ENCODE peak calls at places on chromosomes 5 and 9, in nine cellular contexts. W is OCI-LY7, V is brain microvascular endothelial cell, M is skeletal muscle cell, Y is ovary, L is MM.1S, K is Caco-2, X is PC-3, Q is BJ. A is an unnamed sample.

GRCh38 chr5:135648109-135648508 is 69.3 kb upstream of the CXCL14 start:
- DNase-seq in X (no peak), V (no peak), L (no peak), Y (no peak), W (no peak), K (no peak), M (no peak), Q (no peak), A (no peak)

GRCh38 chr5:6377121-6377520 is 1.2 kb downstream of the MED10 start:
- DNase-seq in M (no peak), W (no peak), Q (no peak), V (no peak), Y (no peak), L (no peak), K (no peak), X (peak; percentile 42), A (no peak)

GRCh38 chr5:173293817-173294672 is 34.2 kb downstream of the STC2 start:
- DNase-seq in M (peak; percentile 41), Q (no peak), Y (peak; percentile 80), L (peak; percentile 68), V (peak; percentile 71), X (peak; percentile 91), W (peak; percentile 75), K (peak; percentile 88), A (peak; percentile 96)

GRCh38 chr5:141477815-141478214 is 2.0 kb downstream of the PCDHGC3 start:
- DNase-seq in X (no peak), V (no peak), L (no peak), Q (no peak), K (no peak), Y (no peak), M (no peak), W (no peak), A (peak; percentile 47)

GRCh38 chr9:99000480-99001395 is 57.0 kb downstream of the COL15A1 start:
- DNase-seq in L (peak; percentile 55), K (peak; percentile 49), V (peak; percentile 79), Q (no peak), Y (no peak), X (peak; percentile 68), W (peak; percentile 75), M (peak; percentile 42), A (peak; percentile 81)

GRCh38 chr5:10352404-10353240 is 873 bp upstream of the MARCHF6 start:
- DNase-seq in V (peak; percentile 36), K (no peak), L (peak; percentile 74), X (peak; percentile 54), Q (no peak), M (no peak), W (peak; percentile 12), Y (no peak), A (peak; percentile 33)

GRCh38 chr5:112419596-112420110 is 576 bp upstream of the EPB41L4A start:
- DNase-seq in Q (no peak), W (no peak), M (no peak), L (peak; percentile 61), X (no peak), V (no peak), K (peak; percentile 39), Y (peak; percentile 51), A (peak; percentile 66)

GRCh38 chr9:129071526-129072131 is 9.3 kb upstream of the DOLPP1 start:
- DNase-seq in M (no peak), Y (no peak), W (peak; percentile 8), V (no peak), X (no peak), K (no peak), L (no peak), Q (no peak), A (no peak)

GRCh38 chr5:34655354-34655991 is 655 bp upstream of the RAI14 start:
- DNase-seq in W (no peak), Y (peak; percentile 46), K (peak; percentile 47), X (peak; percentile 48), L (peak; percentile 75), Q (peak; percentile 87), V (peak; percentile 77), M (peak; percentile 68), A (peak; percentile 77)

GRCh38 chr5:147986134-147986757 is 77.5 kb upstream of the SPINK5 start:
- DNase-seq in Y (no peak), V (no peak), X (no peak), M (no peak), Q (no peak), L (no peak), K (no peak), W (no peak), A (no peak)

GRCh38 chr5:134122530-134122929 is 8.0 kb downstream of the TCF7 start:
- DNase-seq in W (peak; percentile 77), V (no peak), M (no peak), Y (no peak), Q (no peak), L (peak; percentile 24), K (no peak), X (no peak), A (no peak)

GRCh38 chr9:124286292-124286931 is 28.7 kb downstream of the NEK6 start:
- DNase-seq in X (no peak), Y (no peak), K (no peak), W (peak; percentile 35), M (peak; percentile 80), L (peak; percentile 90), Q (peak; percentile 67), V (peak; percentile 88), A (no peak)

GRCh38 chr5:175443514-175444059 is 395 bp downstream of the DRD1 start:
- DNase-seq in V (no peak), W (no peak), L (no peak), M (no peak), X (no peak), K (no peak), Y (no peak), Q (no peak), A (no peak)

GRCh38 chr5:54793612-54794436 is 191.6 kb downstream of the ESM1 start:
- DNase-seq in Q (peak; percentile 19), K (no peak), L (no peak), V (no peak), X (no peak), W (no peak), M (no peak), Y (no peak), A (no peak)

DNA sequence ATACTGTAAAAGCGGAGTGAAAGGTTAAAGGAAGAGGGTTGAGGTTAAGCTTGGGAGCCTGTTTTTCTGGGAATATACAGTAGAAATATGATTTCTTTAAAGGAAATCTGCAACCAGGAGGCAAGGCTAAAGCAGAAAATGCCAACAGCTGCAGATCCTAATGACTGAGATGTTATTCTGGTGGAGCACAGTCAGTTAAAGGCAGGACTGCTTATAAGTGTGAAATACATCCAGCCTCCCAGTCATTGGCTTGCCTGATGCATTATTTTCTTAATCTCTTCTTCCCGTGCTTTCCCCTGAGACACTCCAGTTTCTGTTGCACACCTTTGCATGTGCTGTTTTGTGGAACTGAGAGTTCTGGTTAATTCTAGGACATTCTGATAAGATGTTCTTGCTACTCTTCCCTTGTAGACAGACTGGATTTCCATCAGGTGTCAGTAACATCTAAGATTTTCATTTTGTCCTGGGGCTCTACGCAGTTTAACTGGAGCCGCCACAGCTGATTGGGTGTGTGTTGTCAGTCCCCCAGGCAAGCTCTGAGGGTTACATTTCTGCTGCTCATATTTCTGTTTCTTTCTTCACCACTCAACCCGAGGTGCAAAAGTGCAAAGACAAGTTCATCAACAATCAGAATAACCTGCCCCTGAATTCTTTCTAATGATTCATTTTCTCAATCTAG is 44.4 kb downstream of the CAST start:
- DNase-seq in K (no peak), M (no peak), V (no peak), Y (no peak), Q (no peak), X (no peak), W (peak; percentile 60), L (no peak), A (peak; percentile 34)
- H3K4me3 ChIP-seq in K (no peak overlapping the region), M (no peak overlapping the region), V (no peak overlapping the region), Y (no peak overlapping the region), Q (no peak overlapping the region), X (no peak overlapping the region), W (no peak overlapping the region), L (no peak overlapping the region), A (peak overlapping the region; percentile 27)

GRCh38 chr9:121888438-121888775 is 204.7 kb downstream of the TTLL11 start:
- DNase-seq in V (peak; percentile 95), K (no peak), L (no peak), Y (peak; percentile 54), W (no peak), X (no peak), Q (peak; percentile 79), M (peak; percentile 52), A (no peak)
- H3K4me3 ChIP-seq in V (no peak overlapping the region), K (no peak overlapping the region), L (no peak overlapping the region), Y (no peak overlapping the region), W (no peak overlapping the region), X (no peak overlapping the region), Q (no peak overlapping the region), M (no peak overlapping the region), A (no peak overlapping the region)

DNA sequence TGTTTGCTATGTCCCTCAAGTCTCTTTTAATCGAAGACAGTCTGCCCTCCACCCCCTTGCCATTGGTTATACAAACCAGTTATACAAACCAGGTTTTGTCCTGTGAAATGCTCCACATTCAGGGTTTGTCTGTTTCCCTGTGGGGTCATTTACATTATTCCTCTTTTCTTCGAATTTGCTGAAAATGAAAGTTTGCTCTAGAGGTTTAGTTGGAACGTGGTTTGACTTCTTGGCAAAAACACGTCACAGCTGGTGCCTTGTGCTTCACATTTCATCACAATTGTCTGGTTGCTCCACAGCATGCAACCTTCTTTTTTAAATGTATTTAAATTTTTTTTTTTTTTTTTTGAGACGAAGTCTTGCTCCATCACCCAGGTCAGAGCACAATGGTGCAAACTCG is 4.2 kb upstream of the HAVCR2 start:
- DNase-seq in M (no peak), V (no peak), X (no peak), L (no peak), Q (no peak), W (no peak), K (no peak), Y (no peak), A (no peak)
- H3K4me3 ChIP-seq in M (no peak overlapping the region), V (no peak overlapping the region), X (no peak overlapping the region), L (no peak overlapping the region), Q (no peak overlapping the region), W (no peak overlapping the region), K (no peak overlapping the region), Y (no peak overlapping the region), A (no peak overlapping the region)

GRCh38 chr5:73120222-73121108 is at the start of gene TMEM171:
- DNase-seq in K (peak; percentile 62), W (no peak), M (no peak), Y (no peak), L (no peak), Q (no peak), X (peak; percentile 42), V (peak; percentile 20), A (no peak)
- H3K4me3 ChIP-seq in K (peak within 1 kb of the TSS; percentile 62), W (no peak within 1 kb of the TSS), M (peak within 1 kb of the TSS; percentile 62), Y (peak within 1 kb of the TSS; percentile 30), L (no peak within 1 kb of the TSS), Q (peak within 1 kb of the TSS; percentile 36), X (peak within 1 kb of the TSS; percentile 92), V (peak within 1 kb of the TSS; percentile 79), A (no peak within 1 kb of the TSS)

GRCh38 chr9:117170567-117170966 is 244.3 kb downstream of the ASTN2 start:
- DNase-seq in V (no peak), M (no peak), L (no peak), K (no peak), Y (no peak), X (no peak), W (no peak), Q (no peak), A (no peak)

GRCh38 chr9:117164512-117164911 is 250.3 kb downstream of the ASTN2 start:
- DNase-seq in L (no peak), Y (no peak), Q (no peak), W (no peak), K (no peak), X (no peak), M (no peak), V (no peak), A (no peak)

DNA sequence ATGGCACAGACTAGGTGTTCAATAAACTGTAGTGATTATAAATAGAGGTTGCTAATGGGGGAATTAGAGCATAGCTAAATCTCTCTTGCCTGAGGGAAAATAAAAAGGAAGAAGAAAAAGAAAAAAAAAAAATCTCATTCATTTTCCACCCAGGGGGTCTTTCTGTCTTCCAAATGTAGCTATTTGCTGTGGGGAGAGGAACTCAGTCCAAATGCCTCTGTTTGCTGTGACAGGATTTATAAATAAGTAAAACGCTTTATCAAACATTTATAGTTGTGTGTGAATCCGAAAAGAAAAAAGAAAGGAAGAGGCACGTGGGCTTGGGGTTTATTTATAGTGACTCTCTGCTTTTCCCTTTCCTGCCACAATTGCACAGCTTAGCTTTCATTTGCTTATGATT is 245.8 kb downstream of the ASTN2 start:
- DNase-seq in M (no peak), Y (no peak), K (no peak), W (no peak), V (no peak), L (no peak), X (no peak), Q (no peak), A (no peak)
- H3K4me3 ChIP-seq in M (no peak overlapping the region), Y (no peak overlapping the region), K (no peak overlapping the region), W (no peak overlapping the region), V (no peak overlapping the region), L (no peak overlapping the region), X (no peak overlapping the region), Q (no peak overlapping the region), A (no peak overlapping the region)